ENCODE peak calls at places on chromosomes 7 and 10, in nine cellular contexts. R is right atrium auricular region, Y is right lobe of liver, Q is endodermal cell, X is mesenchymal stem cell, U is IMR-90, J is suprapubic skin, A is lung, I is uterus. W is an unnamed sample.

GRCh38 chr7:47568569-47568968 is 13.3 kb downstream of the TNS3 start:
- DNase-seq in A (no peak), R (no peak), U (no peak), X (no peak), J (no peak), Q (no peak), I (no peak), Y (no peak), W (no peak)

GRCh38 chr10:98446121-98446655 is 547 bp downstream of the HPS1 start:
- DNase-seq in U (peak), A (no peak), Q (peak), X (peak), I (peak), J (no peak), Y (no peak), R (no peak), W (peak)

GRCh38 chr10:59366310-59366709 is 4.0 kb upstream of the FAM13C start:
- DNase-seq in R (no peak), I (peak), Q (no peak), J (no peak), U (no peak), X (no peak), Y (no peak), A (no peak), W (no peak)

GRCh38 chr7:12386237-12386839 is 17.3 kb downstream of the VWDE start:
- DNase-seq in J (no peak), I (no peak), X (no peak), Q (no peak), R (no peak), U (no peak), A (no peak), Y (no peak), W (no peak)

GRCh38 chr10:73655990-73656298 is at the start of gene SYNPO2L:
- DNase-seq in U (no peak), R (no peak), A (no peak), J (no peak), X (no peak), Q (no peak), Y (no peak), I (no peak), W (no peak)

GRCh38 chr7:81285142-81285871 is 366.5 kb upstream of the SEMA3C start:
- DNase-seq in U (peak), Q (no peak), Y (no peak), A (no peak), R (no peak), I (no peak), X (peak), J (no peak), W (peak)

GRCh38 chr7:26777383-26777782 is 87.0 kb downstream of the SKAP2 start:
- DNase-seq in J (no peak), U (no peak), A (no peak), I (no peak), Q (no peak), Y (no peak), X (no peak), R (no peak), W (no peak)

GRCh38 chr7:151194188-151194587 is 7.1 kb upstream of the ASB10 start:
- DNase-seq in X (no peak), U (no peak), Y (no peak), J (no peak), I (no peak), R (no peak), Q (no peak), A (no peak), W (no peak)

GRCh38 chr10:17950726-17951125 is 992 bp upstream of the SLC39A12 start:
- DNase-seq in A (no peak), R (no peak), X (no peak), J (no peak), I (no peak), U (no peak), Q (no peak), Y (no peak), W (no peak)

GRCh38 chr10:97229322-97229721 is 43.6 kb upstream of the SLIT1 start:
- DNase-seq in R (no peak), U (peak), Y (no peak), Q (no peak), X (peak), A (no peak), I (no peak), J (no peak), W (peak)

GRCh38 chr10:118835682-118836326 is 81.0 kb upstream of the CACUL1 start:
- DNase-seq in A (no peak), Q (peak), U (no peak), Y (no peak), R (no peak), J (no peak), I (peak), X (no peak), W (no peak)

GRCh38 chr10:106816318-106817085 is 348.0 kb downstream of the SORCS1 start:
- DNase-seq in U (no peak), Y (no peak), A (no peak), J (no peak), I (no peak), R (no peak), X (no peak), Q (no peak), W (no peak)

GRCh38 chr10:55446603-55447002 is 645.6 kb upstream of the PCDH15 start:
- DNase-seq in I (no peak), X (no peak), Y (no peak), J (no peak), Q (no peak), U (no peak), R (no peak), A (no peak), W (no peak)

GRCh38 chr10:31103096-31103495 is 71.4 kb upstream of the ZNF438 start:
- DNase-seq in Q (no peak), U (peak), Y (no peak), R (no peak), J (no peak), I (no peak), A (no peak), X (no peak), W (peak)

GRCh38 chr7:107661081-107661864 is 645 bp downstream of the SLC26A4 start:
- DNase-seq in U (peak), I (peak), X (peak), A (peak), Q (peak), R (no peak), J (no peak), Y (peak), W (peak)

GRCh38 chr7:131893627-131894345 is 337.4 kb upstream of the PODXL start:
- DNase-seq in X (no peak), Q (peak), U (no peak), Y (no peak), I (no peak), R (no peak), J (no peak), A (no peak), W (no peak)

GRCh38 chr10:129308953-129309352 is 158.1 kb upstream of the MGMT start:
- DNase-seq in X (no peak), Y (no peak), A (no peak), U (no peak), I (no peak), Q (no peak), J (no peak), R (no peak), W (no peak)

GRCh38 chr10:35889226-35889625 is 247.1 kb upstream of the FZD8 start:
- DNase-seq in A (no peak), J (no peak), R (no peak), Q (no peak), I (no peak), X (no peak), Y (no peak), U (no peak), W (no peak)

GRCh38 chr10:32990811-32991210 is 32.8 kb upstream of the ITGB1 start:
- DNase-seq in I (no peak), R (no peak), A (no peak), J (no peak), U (no peak), X (no peak), Y (no peak), Q (no peak), W (no peak)

GRCh38 chr7:42573904-42574692 is 337.1 kb upstream of the GLI3 start:
- DNase-seq in X (peak), I (no peak), R (no peak), U (peak), Y (no peak), A (no peak), J (no peak), Q (no peak), W (peak)

GRCh38 chr7:66575398-66575797 is 53.3 kb upstream of the KCTD7 start:
- DNase-seq in X (no peak), R (no peak), J (no peak), Q (no peak), A (no peak), U (no peak), I (no peak), Y (no peak), W (no peak)

GRCh38 chr7:78149787-78150186 is 351.2 kb downstream of the PHTF2 start:
- DNase-seq in X (peak), A (no peak), U (peak), Q (no peak), R (no peak), Y (no peak), I (no peak), J (no peak), W (peak)

GRCh38 chr7:73802459-73802858 is 28.3 kb upstream of the CLDN4 start:
- DNase-seq in Y (no peak), X (no peak), J (peak), U (no peak), Q (no peak), A (no peak), I (no peak), R (no peak), W (no peak)

GRCh38 chr10:105139363-105139762 is 498.3 kb downstream of the SORCS3 start:
- DNase-seq in Y (no peak), J (no peak), U (no peak), R (no peak), A (no peak), X (no peak), I (no peak), Q (no peak), W (no peak)

GRCh38 chr7:1542841-1543747 is 12.6 kb downstream of the MAFK start:
- DNase-seq in A (no peak), I (no peak), Y (peak), U (no peak), J (no peak), X (no peak), Q (peak), R (no peak), W (no peak)

GRCh38 chr7:92633211-92633906 is 43.2 kb upstream of the FAM133B start:
- DNase-seq in Q (no peak), X (peak), U (peak), I (peak), Y (no peak), A (no peak), J (no peak), R (no peak), W (peak)

GRCh38 chr10:95537543-95537930 is 23.6 kb downstream of the SORBS1 start:
- DNase-seq in J (no peak), Y (no peak), R (no peak), U (no peak), X (no peak), I (no peak), A (peak), Q (no peak), W (no peak)

GRCh38 chr7:121562274-121562673 is 166.2 kb upstream of the FAM3C start:
- DNase-seq in J (no peak), Y (no peak), A (no peak), I (no peak), Q (no peak), X (no peak), R (no peak), U (peak), W (peak)

GRCh38 chr10:49689882-49690510 is 10.5 kb downstream of the C10orf53 start:
- DNase-seq in R (no peak), J (no peak), Y (no peak), I (no peak), U (no peak), A (no peak), Q (peak), X (no peak), W (no peak)

GRCh38 chr7:94600267-94600666 is 55.7 kb downstream of the SGCE start:
- DNase-seq in A (no peak), Q (no peak), X (no peak), U (no peak), J (no peak), Y (no peak), I (no peak), R (no peak), W (no peak)

GRCh38 chr7:149882264-149883048 is 8.7 kb downstream of the ATP6V0E2 start:
- DNase-seq in Q (peak), J (no peak), A (no peak), R (no peak), U (no peak), X (no peak), I (peak), Y (no peak), W (no peak)

GRCh38 chr7:158495780-158496179 is 91.8 kb downstream of the PTPRN2 start:
- DNase-seq in X (no peak), Q (peak), J (no peak), Y (no peak), A (no peak), R (no peak), U (no peak), I (peak), W (peak)

GRCh38 chr7:41882271-41882670 is 179.4 kb upstream of the INHBA start:
- DNase-seq in X (no peak), J (no peak), I (no peak), Q (no peak), A (no peak), U (no peak), R (no peak), Y (no peak), W (no peak)

GRCh38 chr10:77601488-77601887 is 36.1 kb downstream of the KCNMA1 start:
- DNase-seq in R (no peak), X (peak), A (no peak), I (no peak), Y (peak), U (peak), Q (no peak), J (no peak), W (no peak)

GRCh38 chr10:10044959-10045764 is 972.5 kb upstream of the CELF2 start:
- DNase-seq in X (no peak), R (no peak), J (no peak), Y (no peak), A (no peak), Q (no peak), U (no peak), I (no peak), W (no peak)

GRCh38 chr7:137209151-137209822 is 134.2 kb downstream of the PTN start:
- DNase-seq in J (no peak), X (no peak), I (no peak), R (no peak), Q (no peak), Y (no peak), A (no peak), U (peak), W (no peak)

GRCh38 chr10:36425140-36425797 is 700.1 kb upstream of the ANKRD30A start:
- DNase-seq in I (no peak), U (no peak), X (no peak), R (no peak), Y (no peak), A (no peak), Q (no peak), J (no peak), W (peak)

GRCh38 chr7:138864667-138865066 is 66.7 kb upstream of the ATP6V0A4 start:
- DNase-seq in A (no peak), U (peak), X (peak), I (no peak), R (no peak), Y (no peak), Q (peak), J (no peak), W (peak)

DNA sequence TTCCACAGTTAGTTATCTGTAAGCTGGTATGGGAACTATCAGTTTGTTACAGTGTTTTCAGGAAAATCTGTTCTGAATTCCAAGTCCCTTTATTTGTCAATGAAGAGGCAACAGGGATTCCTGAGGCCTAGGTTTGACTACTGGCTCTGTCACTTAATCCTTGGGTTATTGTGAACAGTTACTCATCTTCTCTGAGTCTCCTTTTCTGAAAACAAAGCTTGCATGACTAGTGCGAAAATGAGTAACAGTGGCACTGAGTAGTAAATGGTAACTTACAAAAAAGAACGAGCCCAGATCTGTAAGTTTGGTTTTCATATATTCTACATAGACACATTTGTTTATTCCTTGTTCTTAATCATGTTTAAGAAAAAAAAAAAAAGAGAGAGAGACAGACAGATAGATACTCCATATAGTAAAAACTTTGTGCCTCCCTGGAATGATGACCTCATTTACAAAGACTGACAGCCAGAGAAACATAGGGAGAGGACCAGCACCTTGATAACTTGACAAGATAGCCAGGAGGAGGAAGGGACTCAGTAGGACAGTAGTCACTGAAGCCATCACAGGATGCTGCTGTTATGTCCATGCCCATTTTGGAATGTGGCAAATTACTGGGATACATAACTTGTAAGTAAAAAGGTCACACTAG is 1.9 kb downstream of the MRPS33 start:
- DNase-seq in R (no peak), X (peak), A (no peak), U (peak), Q (no peak), J (no peak), Y (no peak), I (no peak), W (no peak)
- H3K4me3 ChIP-seq in R (no peak), X (peak), A (no peak), U (no peak), Q (peak), J (no peak), Y (no peak), I (no peak), W (no peak)

GRCh38 chr10:1179346-1180070 is 123.3 kb downstream of the WDR37 start:
- DNase-seq in R (no peak), A (no peak), U (no peak), J (peak), I (no peak), Y (no peak), Q (no peak), X (no peak), W (no peak)
- H3K4me3 ChIP-seq in R (no peak), A (no peak), U (no peak), J (no peak), I (no peak), Y (no peak), Q (no peak), X (no peak), W (no peak)

GRCh38 chr10:79246606-79247275 is 100.5 kb upstream of the PPIF start:
- DNase-seq in U (no peak), I (peak), Q (no peak), A (no peak), R (peak), J (peak), Y (peak), X (peak), W (peak)
- H3K4me3 ChIP-seq in U (no peak), I (no peak), Q (no peak), A (no peak), R (no peak), J (no peak), Y (no peak), X (peak), W (no peak)

GRCh38 chr7:28958235-28958945 is at the start of gene TRIL:
- DNase-seq in Y (peak), Q (peak), R (peak), X (peak), I (peak), A (peak), U (peak), J (peak), W (peak)

GRCh38 chr7:28956608-28957063 is 1.5 kb downstream of the TRIL start:
- DNase-seq in R (no peak), A (peak), J (peak), Y (peak), Q (peak), U (peak), I (peak), X (peak), W (peak)

GRCh38 chr7:28957064-28957821 is 887 bp downstream of the TRIL start:
- DNase-seq in U (no peak), Q (peak), I (peak), J (no peak), R (no peak), X (no peak), A (peak), Y (no peak), W (peak)

GRCh38 chr7:28958946-28959417 is 852 bp upstream of the TRIL start:
- DNase-seq in J (no peak), X (no peak), A (no peak), I (no peak), U (no peak), Y (no peak), R (no peak), Q (no peak), W (no peak)

DNA sequence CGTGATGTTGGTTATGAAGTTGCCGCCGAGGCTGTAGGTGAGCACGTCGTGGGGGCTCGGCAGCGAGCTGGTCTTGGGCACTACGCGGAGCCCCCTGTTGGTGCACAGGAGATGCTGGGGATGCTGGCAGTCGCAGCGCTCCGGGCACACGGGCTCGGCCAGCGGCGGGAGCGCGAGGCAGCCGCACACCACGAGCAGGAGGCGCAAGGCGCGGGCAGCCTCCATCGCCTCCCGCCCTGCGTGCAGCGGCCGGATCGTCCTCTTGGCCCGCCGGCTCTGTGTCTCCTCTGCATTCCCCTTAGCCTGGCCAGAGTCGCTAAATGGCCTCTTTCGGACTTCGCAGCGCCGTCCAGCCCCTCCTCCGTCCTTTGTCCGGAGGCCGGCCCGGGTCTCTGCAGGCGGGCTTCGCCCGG is 302 bp downstream of the TRIL start:
- DNase-seq in J (no peak), Y (no peak), A (no peak), U (no peak), Q (peak), I (peak), R (no peak), X (no peak), W (peak)
- H3K4me3 ChIP-seq in J (peak), Y (peak), A (no peak), U (peak), Q (peak), I (peak), R (peak), X (peak), W (peak)

GRCh38 chr10:62627985-62628384 is 176.5 kb upstream of the ADO start:
- DNase-seq in U (peak), Y (no peak), J (no peak), A (no peak), I (no peak), X (peak), Q (no peak), R (no peak), W (no peak)

GRCh38 chr10:62625484-62625883 is 179.0 kb upstream of the ADO start:
- DNase-seq in X (no peak), U (no peak), Y (no peak), J (no peak), A (no peak), I (no peak), Q (no peak), R (no peak), W (no peak)

GRCh38 chr10:62623223-62623622 is 181.3 kb upstream of the ADO start:
- DNase-seq in A (no peak), I (no peak), R (no peak), U (no peak), J (no peak), X (no peak), Y (no peak), Q (no peak), W (no peak)

GRCh38 chr10:62626096-62626495 is 178.4 kb upstream of the ADO start:
- DNase-seq in Y (no peak), R (no peak), J (no peak), I (no peak), Q (no peak), U (no peak), X (no peak), A (no peak), W (no peak)

GRCh38 chr10:62626817-62627216 is 177.7 kb upstream of the ADO start:
- DNase-seq in X (no peak), Q (no peak), A (no peak), U (peak), Y (no peak), J (no peak), I (no peak), R (no peak), W (no peak)
- H3K4me3 ChIP-seq in X (no peak), Q (no peak), A (no peak), U (no peak), Y (no peak), J (no peak), I (no peak), R (no peak), W (no peak)

GRCh38 chr10:132995909-132996602 is 53.7 kb upstream of the CFAP46 start:
- DNase-seq in Y (no peak), U (no peak), R (no peak), Q (no peak), A (no peak), I (no peak), X (no peak), J (no peak), W (no peak)

GRCh38 chr10:132993271-132994260 is 51.2 kb upstream of the CFAP46 start:
- DNase-seq in X (no peak), J (no peak), Q (no peak), I (no peak), A (no peak), U (no peak), Y (no peak), R (no peak), W (no peak)

GRCh38 chr10:132992433-132993215 is 50.3 kb upstream of the CFAP46 start:
- DNase-seq in J (no peak), Y (no peak), R (no peak), Q (no peak), U (no peak), X (no peak), A (no peak), I (no peak), W (no peak)

GRCh38 chr10:132994811-132995210 is 52.4 kb upstream of the CFAP46 start:
- DNase-seq in U (no peak), Q (no peak), X (no peak), R (no peak), Y (no peak), A (no peak), I (no peak), J (no peak), W (no peak)

GRCh38 chr10:132994371-132994796 is 52.0 kb upstream of the CFAP46 start:
- DNase-seq in Q (no peak), R (no peak), I (no peak), A (no peak), U (peak), Y (no peak), X (no peak), J (no peak), W (peak)
- H3K4me3 ChIP-seq in Q (no peak), R (peak), I (peak), A (no peak), U (peak), Y (no peak), X (peak), J (peak), W (peak)

GRCh38 chr10:100749059-100749308 is 3.6 kb downstream of the PAX2 start:
- DNase-seq in A (no peak), U (no peak), Q (no peak), I (no peak), X (no peak), J (no peak), Y (no peak), R (no peak), W (no peak)
- H3K4me3 ChIP-seq in A (no peak), U (no peak), Q (peak), I (no peak), X (no peak), J (no peak), Y (no peak), R (no peak), W (no peak)

W was measured in choroid plexus epithelial cell.